ENCODE peak calls at places on chromosome 18, in seven cellular contexts. Y, R, A, V, C, U and W are unnamed samples.

GRCh38 chr18:74226156-74226555 is 65.6 kb downstream of the CYB5A start:
- DNase-seq in U (no peak), C (no peak), A (no peak), V (no peak), Y (no peak), R (no peak), W (no peak)

GRCh38 chr18:13823707-13824395 is at the start of gene MC5R:
- DNase-seq in V (peak; percentile 54), Y (peak; percentile 86), A (peak; percentile 1), U (peak; percentile 11), C (no peak), R (peak; percentile 35), W (peak; percentile 74)

GRCh38 chr18:28287146-28287545 is 110.2 kb upstream of the CDH2 start:
- DNase-seq in V (no peak), R (no peak), C (no peak), A (no peak), Y (no peak), U (no peak), W (no peak)

GRCh38 chr18:58572181-58572580 is 56.7 kb downstream of the ALPK2 start:
- DNase-seq in C (peak; percentile 94), A (peak; percentile 96), Y (no peak), U (no peak), V (no peak), R (peak; percentile 99), W (no peak)

GRCh38 chr18:11237484-11237883 is 88.1 kb upstream of the PIEZO2 start:
- DNase-seq in R (no peak), U (no peak), C (no peak), Y (no peak), A (no peak), V (no peak), W (no peak)

GRCh38 chr18:27844416-27844792 is 332.5 kb downstream of the CDH2 start:
- DNase-seq in V (no peak), A (no peak), R (peak; percentile 55), C (no peak), U (no peak), Y (no peak), W (no peak)

GRCh38 chr18:5868218-5868904 is 27.0 kb downstream of the TMEM200C start:
- DNase-seq in Y (no peak), U (peak; percentile 90), R (peak; percentile 82), V (peak; percentile 33), C (peak; percentile 56), A (peak; percentile 85), W (no peak)

GRCh38 chr18:76134631-76135030 is 360.4 kb downstream of the ZNF516 start:
- DNase-seq in V (no peak), Y (no peak), R (no peak), C (no peak), U (no peak), A (no peak), W (no peak)

GRCh38 chr18:66603941-66604627 is at the start of gene CDH19:
- DNase-seq in U (no peak), V (no peak), A (no peak), Y (no peak), C (no peak), R (no peak), W (no peak)

GRCh38 chr18:9474103-9474982 is 970 bp upstream of the RALBP1 start:
- DNase-seq in C (peak; percentile 44), V (peak; percentile 60), U (peak; percentile 65), A (peak; percentile 64), R (peak; percentile 80), Y (no peak), W (no peak)